ENCODE peak calls at places on chromosomes 4 and X, in five cellular contexts. One of them, this sample, is unnamed.

GRCh38 chr4:7005571-7005970 is 37.6 kb upstream of the TADA2B start:
- DNase-seq in activated CD4-positive, alpha-beta T cell treated with anti-CD3 and anti-CD28 coated beads, Interleukin-2, amount 10 ng/mL, durations not matched to agents 7 days and 5 days: no peak
- DNase-seq in non-pigmented ciliary epithelial cell: no peak
- DNase-seq in fibroblast of pulmonary artery: no peak
- DNase-seq in stimulated activated CD4-positive, alpha-beta T cell treated with anti-CD3 and anti-CD28 coated beads, Interleukin-15, amount 100 ng/mL, for 1 hour: no peak
- DNase-seq in this sample: no peak

GRCh38 chr4:149296084-149296483 is 519.6 kb downstream of the IQCM start:
- DNase-seq in activated CD4-positive, alpha-beta T cell treated with anti-CD3 and anti-CD28 coated beads, Interleukin-2, amount 10 ng/mL, durations not matched to agents 7 days and 5 days: no peak
- DNase-seq in non-pigmented ciliary epithelial cell: no peak
- DNase-seq in stimulated activated CD4-positive, alpha-beta T cell treated with anti-CD3 and anti-CD28 coated beads, Interleukin-15, amount 100 ng/mL, for 1 hour: no peak
- DNase-seq in fibroblast of pulmonary artery: no peak
- DNase-seq in this sample: no peak

GRCh38 chr4:12884846-12885796 is 599.0 kb downstream of the RAB28 start:
- DNase-seq in fibroblast of pulmonary artery: no peak
- DNase-seq in activated CD4-positive, alpha-beta T cell treated with anti-CD3 and anti-CD28 coated beads, Interleukin-2, amount 10 ng/mL, durations not matched to agents 7 days and 5 days: no peak
- DNase-seq in stimulated activated CD4-positive, alpha-beta T cell treated with anti-CD3 and anti-CD28 coated beads, Interleukin-15, amount 100 ng/mL, for 1 hour: no peak
- DNase-seq in non-pigmented ciliary epithelial cell: no peak
- DNase-seq in this sample: no peak

GRCh38 chr4:157043131-157043530 is 32.8 kb upstream of the GLRB start:
- DNase-seq in non-pigmented ciliary epithelial cell: no peak
- DNase-seq in stimulated activated CD4-positive, alpha-beta T cell treated with anti-CD3 and anti-CD28 coated beads, Interleukin-15, amount 100 ng/mL, for 1 hour: no peak
- DNase-seq in activated CD4-positive, alpha-beta T cell treated with anti-CD3 and anti-CD28 coated beads, Interleukin-2, amount 10 ng/mL, durations not matched to agents 7 days and 5 days: no peak
- DNase-seq in fibroblast of pulmonary artery: peak
- DNase-seq in this sample: no peak

GRCh38 chr4:89129080-89129640 is 17.8 kb downstream of the TIGD2 start:
- DNase-seq in stimulated activated CD4-positive, alpha-beta T cell treated with anti-CD3 and anti-CD28 coated beads, Interleukin-15, amount 100 ng/mL, for 1 hour: no peak
- DNase-seq in activated CD4-positive, alpha-beta T cell treated with anti-CD3 and anti-CD28 coated beads, Interleukin-2, amount 10 ng/mL, durations not matched to agents 7 days and 5 days: no peak
- DNase-seq in non-pigmented ciliary epithelial cell: peak
- DNase-seq in fibroblast of pulmonary artery: peak
- DNase-seq in this sample: no peak

GRCh38 chr4:1593458-1593857 is 90.7 kb downstream of the FAM53A start:
- DNase-seq in non-pigmented ciliary epithelial cell: no peak
- DNase-seq in fibroblast of pulmonary artery: no peak
- DNase-seq in activated CD4-positive, alpha-beta T cell treated with anti-CD3 and anti-CD28 coated beads, Interleukin-2, amount 10 ng/mL, durations not matched to agents 7 days and 5 days: no peak
- DNase-seq in stimulated activated CD4-positive, alpha-beta T cell treated with anti-CD3 and anti-CD28 coated beads, Interleukin-15, amount 100 ng/mL, for 1 hour: no peak
- DNase-seq in this sample: no peak

GRCh38 chr4:179625391-179625790 is 2183.2 kb upstream of the AGA start:
- DNase-seq in fibroblast of pulmonary artery: peak
- DNase-seq in stimulated activated CD4-positive, alpha-beta T cell treated with anti-CD3 and anti-CD28 coated beads, Interleukin-15, amount 100 ng/mL, for 1 hour: no peak
- DNase-seq in activated CD4-positive, alpha-beta T cell treated with anti-CD3 and anti-CD28 coated beads, Interleukin-2, amount 10 ng/mL, durations not matched to agents 7 days and 5 days: no peak
- DNase-seq in non-pigmented ciliary epithelial cell: peak
- DNase-seq in this sample: no peak

GRCh38 chrX:11196476-11196875 is 85.3 kb downstream of the HCCS start:
- DNase-seq in stimulated activated CD4-positive, alpha-beta T cell treated with anti-CD3 and anti-CD28 coated beads, Interleukin-15, amount 100 ng/mL, for 1 hour: no peak
- DNase-seq in fibroblast of pulmonary artery: no peak
- DNase-seq in activated CD4-positive, alpha-beta T cell treated with anti-CD3 and anti-CD28 coated beads, Interleukin-2, amount 10 ng/mL, durations not matched to agents 7 days and 5 days: no peak
- DNase-seq in non-pigmented ciliary epithelial cell: no peak
- DNase-seq in this sample: no peak

GRCh38 chr4:89212666-89213381 is 94.8 kb downstream of the GPRIN3 start:
- DNase-seq in non-pigmented ciliary epithelial cell: no peak
- DNase-seq in fibroblast of pulmonary artery: peak
- DNase-seq in stimulated activated CD4-positive, alpha-beta T cell treated with anti-CD3 and anti-CD28 coated beads, Interleukin-15, amount 100 ng/mL, for 1 hour: no peak
- DNase-seq in activated CD4-positive, alpha-beta T cell treated with anti-CD3 and anti-CD28 coated beads, Interleukin-2, amount 10 ng/mL, durations not matched to agents 7 days and 5 days: no peak
- DNase-seq in this sample: no peak

GRCh38 chrX:56763556-56764152 is 34.6 kb downstream of the NBDY start:
- DNase-seq in non-pigmented ciliary epithelial cell: no peak
- DNase-seq in fibroblast of pulmonary artery: no peak
- DNase-seq in activated CD4-positive, alpha-beta T cell treated with anti-CD3 and anti-CD28 coated beads, Interleukin-2, amount 10 ng/mL, durations not matched to agents 7 days and 5 days: peak
- DNase-seq in stimulated activated CD4-positive, alpha-beta T cell treated with anti-CD3 and anti-CD28 coated beads, Interleukin-15, amount 100 ng/mL, for 1 hour: no peak
- DNase-seq in this sample: no peak

GRCh38 chrX:119604778-119605177 is 1.4 kb downstream of the NKRF start:
- DNase-seq in stimulated activated CD4-positive, alpha-beta T cell treated with anti-CD3 and anti-CD28 coated beads, Interleukin-15, amount 100 ng/mL, for 1 hour: no peak
- DNase-seq in fibroblast of pulmonary artery: no peak
- DNase-seq in non-pigmented ciliary epithelial cell: no peak
- DNase-seq in activated CD4-positive, alpha-beta T cell treated with anti-CD3 and anti-CD28 coated beads, Interleukin-2, amount 10 ng/mL, durations not matched to agents 7 days and 5 days: no peak
- DNase-seq in this sample: no peak

GRCh38 chr4:80990851-80991250 is 39.7 kb upstream of the BMP3 start:
- DNase-seq in stimulated activated CD4-positive, alpha-beta T cell treated with anti-CD3 and anti-CD28 coated beads, Interleukin-15, amount 100 ng/mL, for 1 hour: no peak
- DNase-seq in activated CD4-positive, alpha-beta T cell treated with anti-CD3 and anti-CD28 coated beads, Interleukin-2, amount 10 ng/mL, durations not matched to agents 7 days and 5 days: no peak
- DNase-seq in non-pigmented ciliary epithelial cell: no peak
- DNase-seq in fibroblast of pulmonary artery: no peak
- DNase-seq in this sample: no peak

GRCh38 chrX:129493643-129494042 is 29.6 kb downstream of the SMARCA1 start:
- DNase-seq in fibroblast of pulmonary artery: peak
- DNase-seq in stimulated activated CD4-positive, alpha-beta T cell treated with anti-CD3 and anti-CD28 coated beads, Interleukin-15, amount 100 ng/mL, for 1 hour: no peak
- DNase-seq in activated CD4-positive, alpha-beta T cell treated with anti-CD3 and anti-CD28 coated beads, Interleukin-2, amount 10 ng/mL, durations not matched to agents 7 days and 5 days: no peak
- DNase-seq in non-pigmented ciliary epithelial cell: no peak
- DNase-seq in this sample: no peak

GRCh38 chr4:128596115-128596514 is 213.4 kb upstream of the JADE1 start:
- DNase-seq in non-pigmented ciliary epithelial cell: no peak
- DNase-seq in fibroblast of pulmonary artery: no peak
- DNase-seq in activated CD4-positive, alpha-beta T cell treated with anti-CD3 and anti-CD28 coated beads, Interleukin-2, amount 10 ng/mL, durations not matched to agents 7 days and 5 days: no peak
- DNase-seq in stimulated activated CD4-positive, alpha-beta T cell treated with anti-CD3 and anti-CD28 coated beads, Interleukin-15, amount 100 ng/mL, for 1 hour: no peak
- DNase-seq in this sample: no peak

GRCh38 chr4:142347241-142347640 is 498.9 kb downstream of the INPP4B start:
- DNase-seq in activated CD4-positive, alpha-beta T cell treated with anti-CD3 and anti-CD28 coated beads, Interleukin-2, amount 10 ng/mL, durations not matched to agents 7 days and 5 days: no peak
- DNase-seq in stimulated activated CD4-positive, alpha-beta T cell treated with anti-CD3 and anti-CD28 coated beads, Interleukin-15, amount 100 ng/mL, for 1 hour: no peak
- DNase-seq in fibroblast of pulmonary artery: peak
- DNase-seq in non-pigmented ciliary epithelial cell: peak
- DNase-seq in this sample: no peak

GRCh38 chr4:72991889-72992288 is 77.6 kb downstream of the COX18 start:
- DNase-seq in stimulated activated CD4-positive, alpha-beta T cell treated with anti-CD3 and anti-CD28 coated beads, Interleukin-15, amount 100 ng/mL, for 1 hour: no peak
- DNase-seq in non-pigmented ciliary epithelial cell: no peak
- DNase-seq in fibroblast of pulmonary artery: no peak
- DNase-seq in activated CD4-positive, alpha-beta T cell treated with anti-CD3 and anti-CD28 coated beads, Interleukin-2, amount 10 ng/mL, durations not matched to agents 7 days and 5 days: no peak
- DNase-seq in this sample: no peak

GRCh38 chr4:182804131-182804530 is 113.1 kb downstream of the DCTD start:
- DNase-seq in activated CD4-positive, alpha-beta T cell treated with anti-CD3 and anti-CD28 coated beads, Interleukin-2, amount 10 ng/mL, durations not matched to agents 7 days and 5 days: no peak
- DNase-seq in stimulated activated CD4-positive, alpha-beta T cell treated with anti-CD3 and anti-CD28 coated beads, Interleukin-15, amount 100 ng/mL, for 1 hour: no peak
- DNase-seq in non-pigmented ciliary epithelial cell: no peak
- DNase-seq in fibroblast of pulmonary artery: no peak
- DNase-seq in this sample: no peak